ENCODE peak calls at places on chromosomes 4 and X, in nine cellular contexts. C is PC-3, Q is fibroblast of lung, M is IMR-90, V is astrocyte, L is GM23338, T is HCT116, Y is neural progenitor cell, U is K562. I is an unnamed sample. For H4K20me1 and H3K36me3, the result is how much of the 10 kb centered on the place peaks cover.

GRCh38 chrX:109959356-109959871 is 43.5 kb upstream of the TMEM164 start:
- DNase-seq in C (peak), Q (no peak), M (no peak), V (no peak), L (no peak), T (no peak), Y (no peak), U (peak), I (no peak)

GRCh38 chrX:37802028-37802427 is 22.2 kb downstream of the CYBB start:
- DNase-seq in C (no peak), Q (no peak), M (no peak), V (no peak), L (no peak), T (no peak), Y (no peak), U (no peak), I (no peak)

GRCh38 chr4:99679204-99679603 is 21.6 kb upstream of the C4orf54 start:
- DNase-seq in C (no peak), Q (peak), M (no peak), V (no peak), L (peak), T (no peak), Y (no peak), U (no peak), I (no peak)

GRCh38 chrX:110167952-110168451 is 149.9 kb downstream of the AMMECR1 start:
- DNase-seq in C (peak), Q (no peak), M (no peak), V (peak), L (peak), T (no peak), Y (peak), U (peak), I (peak)

GRCh38 chrX:93673056-93673868 is at the start of gene NAP1L3:
- DNase-seq in C (peak), Q (peak), M (peak), V (peak), L (peak), T (no peak), Y (peak), U (no peak), I (no peak)

GRCh38 chr4:3688018-3688998 is 77.9 kb upstream of the ADRA2C start:
- DNase-seq in C (no peak), Q (no peak), M (peak), V (no peak), L (no peak), T (no peak), Y (no peak), U (peak), I (no peak)

GRCh38 chr4:53586121-53586816 is 5.0 kb downstream of the LNX1 start:
- DNase-seq in C (peak), Q (peak), M (peak), V (peak), L (no peak), T (no peak), Y (no peak), U (no peak), I (no peak)

GRCh38 chr4:105122334-105122733 is 24.3 kb upstream of the TET2 start:
- DNase-seq in C (peak), Q (peak), M (no peak), V (peak), L (peak), T (no peak), Y (peak), U (peak), I (no peak)

GRCh38 chr4:83661359-83661758 is 125.5 kb downstream of the GPAT3 start:
- DNase-seq in C (no peak), Q (no peak), M (no peak), V (no peak), L (no peak), T (no peak), Y (no peak), U (no peak), I (no peak)

GRCh38 chrX:101057095-101057714 is 5.3 kb upstream of the TRMT2B start:
- DNase-seq in C (peak), Q (no peak), M (peak), V (peak), L (no peak), T (no peak), Y (no peak), U (peak), I (peak)

GRCh38 chrX:66110112-66110511 is 53.9 kb upstream of the HEPH start:
- DNase-seq in C (peak), Q (peak), M (peak), V (no peak), L (peak), T (peak), Y (peak), U (peak), I (peak)

GRCh38 chr4:89158884-89159503 is 47.7 kb downstream of the TIGD2 start:
- DNase-seq in C (peak), Q (peak), M (peak), V (peak), L (peak), T (peak), Y (peak), U (peak), I (peak)

GRCh38 chr4:3291969-3292570 is 751 bp upstream of the RGS12 start:
- DNase-seq in C (peak), Q (peak), M (no peak), V (peak), L (peak), T (peak), Y (peak), U (peak), I (peak)

GRCh38 chr4:158871050-158871724 is 102.4 kb downstream of the FNIP2 start:
- DNase-seq in C (no peak), Q (no peak), M (no peak), V (peak), L (no peak), T (no peak), Y (no peak), U (no peak), I (peak)

GRCh38 chr4:52373650-52374049 is 285.5 kb downstream of the USP46 start:
- DNase-seq in C (no peak), Q (no peak), M (no peak), V (no peak), L (no peak), T (no peak), Y (no peak), U (no peak), I (no peak)

GRCh38 chr4:143341186-143341755 is 4.6 kb downstream of the GAB1 start:
- DNase-seq in C (no peak), Q (no peak), M (no peak), V (no peak), L (no peak), T (no peak), Y (no peak), U (no peak), I (peak)

GRCh38 chr4:185534850-185535761 is at the start of gene PDLIM3:
- DNase-seq in C (no peak), Q (no peak), M (peak), V (peak), L (peak), T (peak), Y (peak), U (peak), I (no peak)

GRCh38 chr4:54233697-54234496 is 4.8 kb downstream of the PDGFRA start:
- DNase-seq in C (peak), Q (peak), M (peak), V (peak), L (peak), T (peak), Y (peak), U (peak), I (peak)

GRCh38 chr4:40046311-40046980 is 10.2 kb upstream of the N4BP2 start:
- DNase-seq in C (peak), Q (peak), M (peak), V (peak), L (no peak), T (no peak), Y (no peak), U (peak), I (no peak)

GRCh38 chrX:133468081-133468480 is 52.8 kb upstream of the GPC4 start:
- DNase-seq in C (no peak), Q (no peak), M (no peak), V (no peak), L (no peak), T (no peak), Y (no peak), U (no peak), I (no peak)

GRCh38 chr4:112318239-112319142 is 21.3 kb downstream of the ALPK1 start:
- DNase-seq in C (no peak), Q (no peak), M (no peak), V (no peak), L (no peak), T (no peak), Y (no peak), U (no peak), I (no peak)

GRCh38 chrX:80810365-80810978 is 795 bp upstream of the BRWD3 start:
- DNase-seq in C (no peak), Q (peak), M (no peak), V (no peak), L (no peak), T (no peak), Y (no peak), U (peak), I (peak)

GRCh38 chr4:7429069-7429416 is 5.7 kb downstream of the PSAPL1 start:
- DNase-seq in C (no peak), Q (no peak), M (no peak), V (no peak), L (no peak), T (no peak), Y (no peak), U (no peak), I (no peak)

GRCh38 chr4:1180663-1181062 is 8.3 kb upstream of the SPON2 start:
- DNase-seq in C (no peak), Q (no peak), M (no peak), V (no peak), L (no peak), T (no peak), Y (no peak), U (no peak), I (no peak)

GRCh38 chr4:13543648-13544555 is at the start of gene NKX3-2:
- DNase-seq in C (peak), Q (no peak), M (peak), V (no peak), L (peak), T (no peak), Y (peak), U (peak), I (no peak)

DNA sequence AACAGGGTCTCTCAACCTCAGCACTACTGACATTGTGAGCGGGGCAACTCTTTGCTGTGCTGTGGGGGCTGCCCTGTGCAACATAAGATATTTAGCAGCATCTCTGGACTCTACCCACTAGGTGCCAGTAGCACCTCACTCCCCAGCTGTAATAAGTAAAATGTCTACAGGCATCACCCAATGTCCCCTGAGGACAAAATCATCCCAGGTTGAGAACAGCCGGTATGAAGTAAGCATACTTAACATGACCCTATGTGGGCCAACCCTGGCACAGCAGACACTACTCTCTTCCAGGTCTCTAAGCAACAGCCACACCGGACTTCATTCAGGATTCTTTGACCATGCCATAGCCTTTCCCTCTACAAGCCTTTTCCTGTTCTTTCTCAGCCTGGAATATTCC is 10.5 kb upstream of the MGST2 start:
- DNase-seq in C (peak), Q (peak), M (peak), V (peak), L (no peak), T (no peak), Y (peak), U (peak), I (peak)
- TF ChIP-seq CTCF in C (peak), Q (peak), M (peak), V (peak), L (peak), T (peak), Y (peak), U (peak), I (peak)

GRCh38 chrX:154016366-154017076 is 3.2 kb downstream of the IRAK1 start:
- DNase-seq in C (no peak), Q (no peak), M (no peak), V (no peak), L (no peak), T (no peak), Y (no peak), U (no peak), I (no peak)
- H4K20me1 ChIP-seq in C (under half), Q (under half), M (under half), V (under half), L (under half), T (under half), Y (under half), U (under half), I (under half)

GRCh38 chr4:27006247-27006603 is 145.6 kb downstream of the STIM2 start:
- DNase-seq in C (peak), Q (peak), M (peak), V (peak), L (no peak), T (no peak), Y (no peak), U (no peak), I (no peak)
- H3K36me3 ChIP-seq in C (under half), Q (under half), M (under half), V (under half), L (under half), T (under half), Y (under half), U (under half), I (half or more)

DNA sequence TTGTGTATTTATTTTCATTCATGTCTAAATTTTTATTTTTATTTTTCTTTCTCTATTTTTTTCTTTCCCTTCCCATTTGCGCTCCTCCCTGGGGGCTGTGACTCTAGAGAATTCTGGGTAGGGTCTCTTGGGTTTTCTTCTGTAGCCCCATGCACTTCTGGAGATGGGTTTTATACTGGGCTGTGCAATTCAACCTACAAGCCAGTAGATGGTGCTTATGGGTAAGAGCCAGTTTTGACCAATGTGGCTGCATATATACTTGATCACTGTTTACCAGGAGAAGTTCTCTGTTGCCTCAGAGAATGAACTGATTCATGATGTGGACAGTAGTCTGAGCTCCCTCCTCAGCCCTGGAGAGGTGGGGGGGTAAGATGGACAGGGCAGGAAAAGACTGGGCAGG is 614.6 kb downstream of the PCDH19 start:
- DNase-seq in C (no peak), Q (no peak), M (no peak), V (no peak), L (no peak), T (no peak), Y (no peak), U (no peak), I (no peak)
- TF ChIP-seq CTCF in C (peak), Q (no peak), M (no peak), V (no peak), L (no peak), T (no peak), Y (peak), U (no peak), I (peak)

GRCh38 chrX:368811-369562 is 17.7 kb downstream of the PPP2R3B start:
- DNase-seq in C (no peak), Q (no peak), M (peak), V (peak), L (peak), T (no peak), Y (peak), U (peak), I (peak)

GRCh38 chrX:371907-372306 is 14.8 kb downstream of the PPP2R3B start:
- DNase-seq in C (no peak), Q (no peak), M (no peak), V (no peak), L (peak), T (no peak), Y (peak), U (peak), I (peak)

GRCh38 chrX:369563-370101 is 17.1 kb downstream of the PPP2R3B start:
- DNase-seq in C (no peak), Q (no peak), M (no peak), V (no peak), L (no peak), T (no peak), Y (no peak), U (no peak), I (no peak)

GRCh38 chrX:370963-371745 is 15.6 kb downstream of the PPP2R3B start:
- DNase-seq in C (no peak), Q (no peak), M (no peak), V (no peak), L (no peak), T (no peak), Y (no peak), U (no peak), I (peak)

DNA sequence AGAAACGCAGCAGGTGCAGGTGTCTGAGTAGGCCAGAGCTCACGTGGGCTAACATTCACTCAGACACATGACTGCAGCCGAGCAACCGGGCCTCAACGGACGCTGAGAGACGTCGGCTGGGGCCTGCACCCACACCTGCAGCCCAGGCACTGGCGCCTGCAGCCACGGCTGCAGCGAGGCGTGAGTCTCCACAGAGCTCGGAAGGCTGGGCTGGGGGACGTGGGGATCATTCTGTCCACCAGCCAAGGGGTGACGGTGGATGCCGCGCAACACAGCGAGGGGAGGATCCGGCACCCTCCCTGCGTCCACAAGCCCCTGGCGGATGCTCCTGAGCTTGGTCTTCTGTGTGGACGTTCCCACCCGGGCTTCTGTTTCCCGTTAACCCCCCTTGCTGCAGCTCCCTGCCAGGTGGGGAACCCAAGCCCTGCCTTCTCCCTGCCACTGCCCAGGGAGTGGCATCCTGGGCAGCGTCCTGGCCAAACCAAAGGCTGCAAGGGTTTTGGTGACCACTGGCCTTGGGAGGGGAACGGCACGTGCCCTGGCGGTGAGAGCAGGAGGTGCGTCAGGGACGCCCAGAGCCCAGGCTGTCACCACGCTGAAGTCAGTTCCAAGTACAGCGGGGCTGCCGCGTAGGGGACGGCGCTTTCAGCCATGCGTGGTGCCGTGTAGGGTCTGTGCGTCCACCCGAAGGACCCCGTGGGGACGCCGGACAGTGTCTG is 16.3 kb downstream of the PPP2R3B start:
- DNase-seq in C (no peak), Q (no peak), M (no peak), V (no peak), L (peak), T (no peak), Y (no peak), U (no peak), I (peak)
- H4K20me1 ChIP-seq in C (under half), Q (under half), M (under half), V (under half), L (under half), T (under half), Y (half or more), U (under half), I (under half)

I was measured in OCI-LY7.